ENCODE peak calls at places on chromosomes 4 and X, in seven cellular contexts. W is cardiac muscle cell; E is CD4-positive, alpha-beta T cell; S is thoracic aorta; T is right cardiac atrium; R is lower lobe of right lung; V is dorsolateral prefrontal cortex. U is an unnamed sample.

GRCh38 chr4:142875117-142875516 is 29.0 kb upstream of the INPP4B start:
- DNase-seq in V (no peak), W (no peak), R (no peak), T (no peak), E (no peak), S (no peak), U (no peak)

GRCh38 chr4:157128395-157128794 is 52.4 kb downstream of the GLRB start:
- DNase-seq in T (no peak), S (no peak), R (no peak), E (no peak), W (peak), V (no peak), U (peak)

GRCh38 chr4:7193040-7193958 is 961 bp downstream of the SORCS2 start:
- DNase-seq in E (no peak), S (no peak), T (peak), R (peak), W (no peak), V (no peak), U (no peak)

GRCh38 chr4:25100156-25100555 is 60.1 kb downstream of the SEPSECS start:
- DNase-seq in S (no peak), R (no peak), W (no peak), T (no peak), V (no peak), E (no peak), U (no peak)

GRCh38 chrX:28609003-28609402 is 21.8 kb downstream of the IL1RAPL1 start:
- DNase-seq in E (no peak), T (no peak), S (no peak), R (no peak), W (no peak), V (no peak), U (no peak)

GRCh38 chr4:3530663-3531254 is 1.5 kb downstream of the LRPAP1 start:
- DNase-seq in E (no peak), R (no peak), S (no peak), W (no peak), V (no peak), T (peak), U (no peak)

GRCh38 chrX:136866337-136867095 is 14.0 kb downstream of the RBMX start:
- DNase-seq in E (no peak), W (no peak), V (no peak), R (no peak), T (no peak), S (no peak), U (no peak)

GRCh38 chr4:673349-674091 is 556 bp downstream of the ATP5ME start:
- DNase-seq in T (peak), S (no peak), E (no peak), W (peak), R (peak), V (no peak), U (no peak)

GRCh38 chr4:6199344-6199921 is 916 bp downstream of the JAKMIP1 start:
- DNase-seq in S (no peak), E (peak), W (no peak), V (peak), T (peak), R (no peak), U (no peak)

GRCh38 chr4:25180524-25181131 is 20.4 kb upstream of the SEPSECS start:
- DNase-seq in S (no peak), V (no peak), W (peak), T (no peak), E (no peak), R (no peak), U (no peak)

GRCh38 chrX:155778844-155779553 is 102.1 kb upstream of the VAMP7 start:
- DNase-seq in R (no peak), W (no peak), E (no peak), T (no peak), V (no peak), S (no peak), U (no peak)

GRCh38 chr4:148226341-148226740 is 215.9 kb downstream of the NR3C2 start:
- DNase-seq in R (no peak), E (no peak), S (no peak), W (no peak), T (no peak), V (no peak), U (no peak)

GRCh38 chrX:30733852-30734660 is 80.8 kb downstream of the GK start:
- DNase-seq in E (no peak), W (no peak), T (no peak), S (no peak), R (no peak), V (no peak), U (no peak)

GRCh38 chr4:102139932-102140331 is 205.3 kb downstream of the SLC39A8 start:
- DNase-seq in T (no peak), E (no peak), R (no peak), W (no peak), V (no peak), S (no peak), U (peak)

GRCh38 chrX:145821291-145821897 is 3.8 kb downstream of the SLITRK2 start:
- DNase-seq in V (peak), T (peak), E (no peak), W (no peak), R (no peak), S (no peak), U (no peak)

GRCh38 chr4:181662383-181662782 is 580.8 kb upstream of the TENM3 start:
- DNase-seq in S (no peak), T (no peak), E (no peak), R (no peak), W (peak), V (no peak), U (no peak)

GRCh38 chr4:681736-682451 is 7.1 kb downstream of the SLC49A3 start:
- DNase-seq in R (peak), S (no peak), W (no peak), E (peak), V (no peak), T (peak), U (no peak)

GRCh38 chr4:84920591-84920990 is 45.9 kb downstream of the WDFY3 start:
- DNase-seq in T (no peak), E (no peak), V (no peak), W (peak), S (no peak), R (no peak), U (no peak)

GRCh38 chr4:98583265-98583664 is 75.1 kb downstream of the TSPAN5 start:
- DNase-seq in R (no peak), S (no peak), W (no peak), V (no peak), T (no peak), E (no peak), U (no peak)

GRCh38 chrX:2710041-2710471 is 19.0 kb downstream of the CD99 start:
- DNase-seq in S (no peak), R (no peak), T (no peak), V (no peak), W (peak), E (peak), U (no peak)

GRCh38 chr4:70008771-70009170 is 13.0 kb downstream of the STATH start:
- DNase-seq in R (no peak), W (no peak), T (no peak), S (no peak), E (no peak), V (no peak), U (no peak)

GRCh38 chr4:102430511-102430910 is 70.6 kb upstream of the NFKB1 start:
- DNase-seq in S (no peak), W (peak), R (no peak), T (no peak), E (no peak), V (no peak), U (no peak)

GRCh38 chr4:148056879-148057278 is 325.0 kb downstream of the ARHGAP10 start:
- DNase-seq in R (peak), V (no peak), S (peak), E (peak), W (peak), T (peak), U (peak)

GRCh38 chr4:94578195-94578594 is 126.5 kb downstream of the PDLIM5 start:
- DNase-seq in W (no peak), S (no peak), R (no peak), V (no peak), T (no peak), E (no peak), U (no peak)

DNA sequence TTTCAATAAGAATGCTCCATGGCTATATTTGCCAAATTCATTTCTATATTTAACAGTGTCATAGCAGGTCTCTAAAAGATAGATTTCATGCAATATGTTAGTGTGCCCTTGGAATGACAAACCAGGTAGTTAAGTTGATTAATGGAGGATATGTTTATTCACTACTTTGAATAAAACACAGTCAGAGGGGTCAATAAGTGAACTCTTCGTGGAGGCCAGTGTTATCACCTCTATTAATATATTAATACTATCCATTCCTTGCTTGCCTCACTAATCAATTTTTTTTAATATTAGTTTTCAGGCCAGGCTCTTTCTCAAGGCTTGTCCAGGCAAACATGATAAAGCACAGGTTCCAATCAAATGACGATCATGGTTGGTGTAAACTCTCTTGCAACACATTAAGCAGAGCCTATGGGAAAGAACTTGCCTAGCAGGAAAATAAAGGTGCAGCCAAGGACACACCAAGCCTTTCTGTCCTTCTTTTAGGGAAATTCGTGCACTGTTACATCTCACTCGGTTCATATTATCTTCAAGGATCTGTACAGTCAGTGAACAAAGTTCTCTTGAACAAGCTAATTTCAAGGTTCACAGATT is 144.7 kb downstream of the DCK start:
- DNase-seq in W (no peak), R (no peak), S (no peak), V (no peak), E (no peak), T (no peak), U (no peak)
- H3K27ac ChIP-seq in W (no peak), R (no peak), S (no peak), V (no peak), E (no peak), T (no peak), U (no peak)

GRCh38 chr4:159697322-159698283 is 594.7 kb downstream of the RAPGEF2 start:
- DNase-seq in S (no peak), R (no peak), E (no peak), W (no peak), V (no peak), T (no peak), U (no peak)

GRCh38 chr4:159698336-159698735 is 595.5 kb downstream of the RAPGEF2 start:
- DNase-seq in S (no peak), T (no peak), E (no peak), W (peak), R (no peak), V (no peak), U (no peak)
- H3K27ac ChIP-seq in S (no peak), T (no peak), E (no peak), W (no peak), R (no peak), V (no peak), U (no peak)

GRCh38 chrX:994780-995179 is 217.7 kb downstream of the CRLF2 start:
- DNase-seq in W (no peak), S (no peak), V (no peak), R (no peak), E (no peak), T (no peak), U (no peak)
- H3K27ac ChIP-seq in W (no peak), S (no peak), V (no peak), R (no peak), E (no peak), T (no peak), U (no peak)

DNA sequence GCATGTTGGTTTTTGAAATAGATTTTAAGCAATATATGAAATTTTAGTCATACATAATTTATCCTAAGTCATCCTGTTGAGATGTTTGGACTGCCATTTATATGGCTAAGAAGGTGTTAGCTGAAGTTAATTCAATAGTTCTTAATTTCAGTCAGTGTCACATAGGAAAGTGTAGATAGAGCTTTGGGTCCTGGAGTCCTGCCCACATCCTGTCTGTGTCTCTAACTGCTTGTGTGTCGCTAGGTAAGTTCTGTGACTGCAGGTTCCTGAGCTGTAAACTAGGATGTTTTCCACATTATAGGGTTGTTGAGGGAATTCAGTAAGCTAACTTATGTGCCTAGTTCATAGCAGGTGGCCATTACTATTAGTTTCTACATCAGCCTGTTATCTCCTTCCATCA is 20.7 kb downstream of the OFD1 start:
- DNase-seq in V (no peak), T (no peak), R (no peak), E (no peak), S (no peak), W (no peak), U (no peak)
- H3K27ac ChIP-seq in V (no peak), T (no peak), R (no peak), E (no peak), S (no peak), W (no peak), U (no peak)

GRCh38 chr4:2503809-2504208 is 32.6 kb upstream of the FAM193A start:
- DNase-seq in S (no peak), V (no peak), R (no peak), T (no peak), W (no peak), E (no peak), U (no peak)
- H3K27ac ChIP-seq in S (no peak), V (no peak), R (no peak), T (no peak), W (no peak), E (no peak), U (no peak)